ENCODE peak calls at places on chromosomes 12 and 14, in seven cellular contexts. One of them, this sample, is unnamed.

GRCh38 chr12:100375023-100375737 is 18.3 kb downstream of the SLC17A8 start:
- DNase-seq in mammary epithelial cell: no peak
- DNase-seq in adipocyte: peak; percentile 48
- DNase-seq in AG09309: peak; percentile 24
- DNase-seq in uterus: peak; percentile 28
- DNase-seq in choroid plexus epithelial cell: peak; percentile 71
- DNase-seq in fibroblast of mammary gland: peak; percentile 68
- DNase-seq in this sample: peak; percentile 84

GRCh38 chr12:108664338-108665258 is 30.9 kb upstream of the SELPLG start:
- DNase-seq in mammary epithelial cell: peak; percentile 90
- DNase-seq in adipocyte: peak; percentile 97
- DNase-seq in AG09309: peak; percentile 88
- DNase-seq in uterus: peak; percentile 95
- DNase-seq in choroid plexus epithelial cell: peak; percentile 98
- DNase-seq in fibroblast of mammary gland: peak; percentile 98
- DNase-seq in this sample: peak; percentile 86

GRCh38 chr12:106984588-106985137 is 2.3 kb downstream of the MTERF2 start:
- DNase-seq in mammary epithelial cell: no peak
- DNase-seq in adipocyte: no peak
- DNase-seq in AG09309: no peak
- DNase-seq in uterus: no peak
- DNase-seq in choroid plexus epithelial cell: no peak
- DNase-seq in fibroblast of mammary gland: no peak
- DNase-seq in this sample: no peak

GRCh38 chr12:4297617-4298016 is 23.4 kb upstream of the TIGAR start:
- DNase-seq in mammary epithelial cell: no peak
- DNase-seq in adipocyte: no peak
- DNase-seq in AG09309: no peak
- DNase-seq in uterus: no peak
- DNase-seq in choroid plexus epithelial cell: no peak
- DNase-seq in fibroblast of mammary gland: no peak
- DNase-seq in this sample: no peak

GRCh38 chr12:106780010-106780625 is 5.6 kb downstream of the RIC8B start:
- DNase-seq in mammary epithelial cell: peak; percentile 32
- DNase-seq in adipocyte: peak; percentile 12
- DNase-seq in AG09309: no peak
- DNase-seq in uterus: no peak
- DNase-seq in choroid plexus epithelial cell: no peak
- DNase-seq in fibroblast of mammary gland: peak; percentile 38
- DNase-seq in this sample: no peak

GRCh38 chr14:26896447-26896846 is 298.6 kb upstream of the NOVA1 start:
- DNase-seq in mammary epithelial cell: no peak
- DNase-seq in adipocyte: peak; percentile 12
- DNase-seq in AG09309: no peak
- DNase-seq in uterus: no peak
- DNase-seq in choroid plexus epithelial cell: peak; percentile 29
- DNase-seq in fibroblast of mammary gland: peak; percentile 94
- DNase-seq in this sample: no peak

GRCh38 chr14:68895304-68895703 is 83.8 kb downstream of the ACTN1 start:
- DNase-seq in mammary epithelial cell: no peak
- DNase-seq in adipocyte: no peak
- DNase-seq in AG09309: no peak
- DNase-seq in uterus: no peak
- DNase-seq in choroid plexus epithelial cell: no peak
- DNase-seq in fibroblast of mammary gland: no peak
- DNase-seq in this sample: no peak

GRCh38 chr14:64755661-64756265 is 51.5 kb downstream of the PLEKHG3 start:
- DNase-seq in mammary epithelial cell: peak; percentile 98
- DNase-seq in adipocyte: no peak
- DNase-seq in AG09309: no peak
- DNase-seq in uterus: no peak
- DNase-seq in choroid plexus epithelial cell: no peak
- DNase-seq in fibroblast of mammary gland: peak; percentile 48
- DNase-seq in this sample: no peak

GRCh38 chr14:34072401-34072800 is 121.5 kb upstream of the EGLN3 start:
- DNase-seq in mammary epithelial cell: no peak
- DNase-seq in adipocyte: no peak
- DNase-seq in AG09309: no peak
- DNase-seq in uterus: no peak
- DNase-seq in choroid plexus epithelial cell: no peak
- DNase-seq in fibroblast of mammary gland: no peak
- DNase-seq in this sample: no peak

GRCh38 chr12:7806863-7807487 is 17.8 kb downstream of the NANOG start:
- DNase-seq in mammary epithelial cell: peak; percentile 56
- DNase-seq in adipocyte: peak; percentile 86
- DNase-seq in AG09309: peak; percentile 34
- DNase-seq in uterus: peak; percentile 48
- DNase-seq in choroid plexus epithelial cell: peak; percentile 82
- DNase-seq in fibroblast of mammary gland: peak; percentile 75
- DNase-seq in this sample: peak; percentile 83

GRCh38 chr12:94244165-94245133 is 96.1 kb downstream of the PLXNC1 start:
- DNase-seq in mammary epithelial cell: no peak
- DNase-seq in adipocyte: no peak
- DNase-seq in AG09309: no peak
- DNase-seq in uterus: no peak
- DNase-seq in choroid plexus epithelial cell: no peak
- DNase-seq in fibroblast of mammary gland: no peak
- DNase-seq in this sample: no peak

GRCh38 chr12:50110762-50111416 is 1.1 kb upstream of the COX14 start:
- DNase-seq in mammary epithelial cell: peak; percentile 28
- DNase-seq in adipocyte: peak; percentile 25
- DNase-seq in AG09309: no peak
- DNase-seq in uterus: peak; percentile 39
- DNase-seq in choroid plexus epithelial cell: peak; percentile 53
- DNase-seq in fibroblast of mammary gland: peak; percentile 42
- DNase-seq in this sample: peak; percentile 92
- H3K4me3 ChIP-seq in mammary epithelial cell: no peak overlapping the region
- H3K4me3 ChIP-seq in adipocyte: peak overlapping the region; percentile 52
- H3K4me3 ChIP-seq in AG09309: no peak overlapping the region
- H3K4me3 ChIP-seq in uterus: no peak overlapping the region
- H3K4me3 ChIP-seq in choroid plexus epithelial cell: no peak overlapping the region
- H3K4me3 ChIP-seq in fibroblast of mammary gland: peak overlapping the region; percentile 46
- H3K4me3 ChIP-seq in this sample: no peak overlapping the region

GRCh38 chr12:123043536-123044001 is 63.1 kb downstream of the ARL6IP4 start:
- DNase-seq in mammary epithelial cell: peak; percentile 83
- DNase-seq in adipocyte: peak; percentile 93
- DNase-seq in AG09309: peak; percentile 92
- DNase-seq in uterus: peak; percentile 89
- DNase-seq in choroid plexus epithelial cell: peak; percentile 97
- DNase-seq in fibroblast of mammary gland: peak; percentile 90
- DNase-seq in this sample: peak; percentile 90
- H3K4me3 ChIP-seq in mammary epithelial cell: no peak overlapping the region
- H3K4me3 ChIP-seq in adipocyte: no peak overlapping the region
- H3K4me3 ChIP-seq in AG09309: no peak overlapping the region
- H3K4me3 ChIP-seq in uterus: no peak overlapping the region
- H3K4me3 ChIP-seq in choroid plexus epithelial cell: no peak overlapping the region
- H3K4me3 ChIP-seq in fibroblast of mammary gland: no peak overlapping the region
- H3K4me3 ChIP-seq in this sample: no peak overlapping the region

GRCh38 chr12:88578821-88579518 is 1.3 kb downstream of the KITLG start:
- DNase-seq in mammary epithelial cell: peak; percentile 52
- DNase-seq in adipocyte: peak; percentile 48
- DNase-seq in AG09309: no peak
- DNase-seq in uterus: no peak
- DNase-seq in choroid plexus epithelial cell: peak; percentile 20
- DNase-seq in fibroblast of mammary gland: peak; percentile 41
- DNase-seq in this sample: no peak
- H3K4me3 ChIP-seq in mammary epithelial cell: peak overlapping the region; percentile 99
- H3K4me3 ChIP-seq in adipocyte: peak overlapping the region; percentile 96
- H3K4me3 ChIP-seq in AG09309: peak overlapping the region; percentile 90
- H3K4me3 ChIP-seq in uterus: peak overlapping the region; percentile 51
- H3K4me3 ChIP-seq in choroid plexus epithelial cell: peak overlapping the region; percentile 83
- H3K4me3 ChIP-seq in fibroblast of mammary gland: peak overlapping the region; percentile 89
- H3K4me3 ChIP-seq in this sample: peak overlapping the region; percentile 55

DNA sequence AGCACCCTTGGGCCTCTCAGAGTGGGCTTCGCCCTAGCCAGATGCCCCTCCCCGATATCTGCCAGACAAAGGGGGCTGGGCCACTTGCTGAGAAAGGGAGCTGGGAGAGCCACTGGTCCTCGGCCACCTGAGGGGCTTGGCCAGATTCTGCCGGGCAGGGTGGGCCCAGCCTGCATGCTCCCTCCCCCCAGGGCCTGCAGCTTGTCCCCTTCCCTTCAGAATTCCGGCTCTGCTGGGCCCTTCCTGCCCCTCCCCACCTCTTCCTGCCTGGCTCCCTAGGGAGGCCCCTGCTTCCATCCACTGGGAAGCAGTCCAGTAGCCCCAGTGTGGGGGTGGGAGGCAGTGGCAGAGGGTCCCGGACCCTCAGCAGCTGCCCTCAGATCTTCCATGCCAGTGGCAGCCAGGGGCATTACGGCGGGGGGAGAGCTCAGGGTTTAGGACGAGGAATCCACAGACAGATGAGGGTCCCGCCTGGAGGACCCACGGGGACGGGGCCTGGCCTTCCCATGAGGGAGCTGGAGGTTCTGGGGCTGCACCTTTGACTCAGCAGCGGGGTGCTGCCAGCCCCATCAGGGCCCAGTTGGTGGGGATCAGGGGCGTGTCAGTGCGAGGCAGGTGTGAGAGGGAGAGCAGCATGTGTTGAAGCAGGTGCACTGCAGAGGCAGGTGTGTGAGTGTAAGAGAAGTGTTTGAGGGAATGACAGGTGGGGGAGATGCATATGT is 2.5 kb downstream of the CRIP2 start:
- DNase-seq in mammary epithelial cell: no peak
- DNase-seq in adipocyte: no peak
- DNase-seq in AG09309: no peak
- DNase-seq in uterus: no peak
- DNase-seq in choroid plexus epithelial cell: no peak
- DNase-seq in fibroblast of mammary gland: no peak
- DNase-seq in this sample: peak; percentile 27
- H3K4me3 ChIP-seq in mammary epithelial cell: peak overlapping the region; percentile 79
- H3K4me3 ChIP-seq in adipocyte: no peak overlapping the region
- H3K4me3 ChIP-seq in AG09309: no peak overlapping the region
- H3K4me3 ChIP-seq in uterus: no peak overlapping the region
- H3K4me3 ChIP-seq in choroid plexus epithelial cell: no peak overlapping the region
- H3K4me3 ChIP-seq in fibroblast of mammary gland: no peak overlapping the region
- H3K4me3 ChIP-seq in this sample: peak overlapping the region; percentile 95

GRCh38 chr14:49972199-49972671 is 79.4 kb downstream of the ARF6 start:
- DNase-seq in mammary epithelial cell: peak; percentile 66
- DNase-seq in adipocyte: peak; percentile 77
- DNase-seq in AG09309: no peak
- DNase-seq in uterus: peak; percentile 52
- DNase-seq in choroid plexus epithelial cell: peak; percentile 61
- DNase-seq in fibroblast of mammary gland: peak; percentile 83
- DNase-seq in this sample: peak; percentile 58
- H3K4me3 ChIP-seq in mammary epithelial cell: no peak overlapping the region
- H3K4me3 ChIP-seq in adipocyte: peak overlapping the region; percentile 60
- H3K4me3 ChIP-seq in AG09309: no peak overlapping the region
- H3K4me3 ChIP-seq in uterus: no peak overlapping the region
- H3K4me3 ChIP-seq in choroid plexus epithelial cell: no peak overlapping the region
- H3K4me3 ChIP-seq in fibroblast of mammary gland: no peak overlapping the region
- H3K4me3 ChIP-seq in this sample: no peak overlapping the region

GRCh38 chr14:78637903-78638302 is 467.7 kb downstream of the NRXN3 start:
- DNase-seq in mammary epithelial cell: no peak
- DNase-seq in adipocyte: no peak
- DNase-seq in AG09309: no peak
- DNase-seq in uterus: no peak
- DNase-seq in choroid plexus epithelial cell: no peak
- DNase-seq in fibroblast of mammary gland: no peak
- DNase-seq in this sample: no peak
- H3K4me3 ChIP-seq in mammary epithelial cell: no peak overlapping the region
- H3K4me3 ChIP-seq in adipocyte: no peak overlapping the region
- H3K4me3 ChIP-seq in AG09309: no peak overlapping the region
- H3K4me3 ChIP-seq in uterus: no peak overlapping the region
- H3K4me3 ChIP-seq in choroid plexus epithelial cell: no peak overlapping the region
- H3K4me3 ChIP-seq in fibroblast of mammary gland: no peak overlapping the region
- H3K4me3 ChIP-seq in this sample: no peak overlapping the region